ENCODE peak calls at places on chromosomes 3 and 15, in nine cellular contexts. D is GM13977, Z is pancreas, H is fibroblast of pulmonary artery, R is heart right ventricle, G is ovary, C is prostate gland, B is AG10803, X is GM20000. M is an unnamed sample.

GRCh38 chr15:27058939-27059338 is 88.0 kb downstream of the GABRG3 start:
- DNase-seq in C (no peak), Z (no peak), D (no peak), H (no peak), G (no peak), B (no peak), X (no peak), R (no peak), M (no peak)

GRCh38 chr3:108486910-108487309 is 23.5 kb downstream of the MYH15 start:
- DNase-seq in R (peak; percentile 32), X (no peak), D (no peak), Z (no peak), B (peak; percentile 22), C (no peak), G (no peak), H (peak; percentile 68), M (peak; percentile 43)

GRCh38 chr15:82132742-82133141 is 86.9 kb upstream of the MEX3B start:
- DNase-seq in H (peak; percentile 53), G (no peak), R (no peak), X (no peak), C (no peak), B (peak; percentile 91), D (no peak), Z (no peak), M (peak; percentile 50)

GRCh38 chr3:191324936-191325335 is 4.3 kb upstream of the CCDC50 start:
- DNase-seq in D (no peak), B (no peak), H (no peak), G (no peak), X (no peak), Z (no peak), R (no peak), C (no peak), M (no peak)

GRCh38 chr3:129047553-129047839 is 13.1 kb upstream of the GP9 start:
- DNase-seq in R (no peak), D (no peak), Z (no peak), G (no peak), C (no peak), H (no peak), B (no peak), X (no peak), M (no peak)

GRCh38 chr3:16048435-16049318 is 125.8 kb upstream of the GALNT15 start:
- DNase-seq in G (no peak), Z (peak; percentile 37), R (peak; percentile 68), C (peak; percentile 54), X (peak; percentile 75), B (peak; percentile 81), H (peak; percentile 87), D (peak; percentile 80), M (peak; percentile 84)

GRCh38 chr3:183635431-183636220 is at the start of gene KLHL24:
- DNase-seq in X (peak; percentile 91), R (peak; percentile 95), H (peak; percentile 94), Z (peak; percentile 93), C (peak; percentile 95), G (peak; percentile 94), D (peak; percentile 89), B (peak; percentile 89), M (peak; percentile 94)

GRCh38 chr15:100802421-100803157 is 77.0 kb upstream of the ALDH1A3 start:
- DNase-seq in G (no peak), B (no peak), Z (no peak), C (no peak), R (no peak), D (no peak), X (no peak), H (no peak), M (no peak)

GRCh38 chr15:100849021-100849831 is 30.4 kb upstream of the ALDH1A3 start:
- DNase-seq in H (peak; percentile 14), D (peak; percentile 68), R (peak; percentile 24), X (peak; percentile 66), B (peak; percentile 53), Z (peak; percentile 63), G (peak; percentile 63), C (peak; percentile 74), M (no peak)

DNA sequence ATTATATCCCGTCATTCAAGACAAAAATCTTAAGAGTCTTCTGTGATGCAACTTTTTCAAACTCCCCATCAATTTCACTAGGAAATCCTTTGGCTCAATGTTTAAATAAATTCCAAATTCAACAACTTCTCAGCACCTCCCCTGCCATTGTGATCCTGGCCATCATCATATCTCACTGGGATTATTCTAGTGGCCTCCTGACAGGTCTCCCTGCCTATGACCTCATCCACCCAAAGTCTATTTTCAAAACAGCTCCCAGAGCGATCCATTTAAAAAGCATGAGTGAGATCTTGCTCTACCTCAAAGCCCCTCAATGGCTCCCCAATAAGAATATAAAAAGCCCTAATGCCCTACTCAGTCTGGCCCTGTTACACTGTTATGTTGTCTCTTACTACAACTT is 293.2 kb downstream of the FOXP1 start:
- DNase-seq in R (no peak), H (no peak), D (no peak), Z (no peak), X (no peak), B (no peak), G (no peak), C (no peak), M (no peak)
- TF ChIP-seq CTCF in R (no peak), H (no peak), D (no peak), Z (no peak), X (no peak), B (no peak), G (no peak), C (no peak), M (no peak)

GRCh38 chr3:143961351-143961750 is 10.3 kb upstream of the DIPK2A start:
- DNase-seq in D (no peak), H (no peak), G (no peak), Z (no peak), C (no peak), X (no peak), R (no peak), B (no peak), M (no peak)

GRCh38 chr3:143956858-143957257 is 14.8 kb upstream of the DIPK2A start:
- DNase-seq in B (peak; percentile 2), H (no peak), R (no peak), D (no peak), C (no peak), X (no peak), G (no peak), Z (no peak), M (no peak)

GRCh38 chr3:143955113-143955512 is 16.5 kb upstream of the DIPK2A start:
- DNase-seq in C (no peak), G (no peak), Z (no peak), H (no peak), X (no peak), D (no peak), B (no peak), R (no peak), M (no peak)

GRCh38 chr3:143958966-143959365 is 12.7 kb upstream of the DIPK2A start:
- DNase-seq in C (no peak), Z (no peak), H (no peak), R (no peak), B (no peak), G (no peak), X (no peak), D (no peak), M (no peak)

DNA sequence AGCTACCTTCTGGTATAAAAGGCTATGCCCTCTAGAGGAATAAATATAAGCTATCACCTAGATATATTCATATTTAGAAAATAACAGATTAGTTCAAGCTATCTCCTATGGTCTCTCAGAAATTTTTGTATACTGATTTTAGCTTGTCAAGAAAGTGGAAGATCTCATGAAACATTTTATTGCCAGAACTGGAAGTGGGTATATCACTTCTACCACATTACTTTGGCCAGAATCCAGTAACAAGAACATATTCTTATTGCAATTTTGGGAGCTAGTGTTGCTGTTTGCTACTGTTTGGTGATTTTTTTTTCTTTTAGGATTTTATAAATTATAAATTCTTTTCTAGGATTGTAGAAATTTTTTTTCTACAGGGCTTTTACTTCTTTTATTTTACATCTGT is 14.2 kb upstream of the DIPK2A start:
- DNase-seq in D (no peak), H (no peak), R (no peak), Z (no peak), X (no peak), B (no peak), C (no peak), G (no peak), M (no peak)
- TF ChIP-seq CTCF in D (no peak), H (no peak), R (no peak), Z (no peak), X (no peak), B (no peak), C (no peak), G (no peak), M (no peak)

DNA sequence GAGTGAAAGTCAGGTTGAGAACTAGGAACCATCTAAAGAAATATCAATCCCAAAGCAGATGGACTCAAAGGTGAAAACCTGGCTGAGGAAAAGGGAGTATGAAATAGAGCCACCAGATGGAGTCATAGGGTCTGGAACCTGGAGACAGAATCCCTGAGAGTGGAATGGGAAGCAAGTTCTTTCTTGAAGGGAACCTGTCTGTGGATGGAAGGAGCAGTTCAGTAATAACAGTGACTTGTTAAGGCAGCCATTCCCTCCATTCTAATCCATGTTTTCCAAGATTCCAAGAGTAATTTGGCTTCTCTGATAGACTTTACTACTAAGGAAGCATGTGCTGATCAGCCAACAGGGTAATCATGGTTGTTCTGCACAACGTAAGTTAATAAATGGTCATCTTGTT is 22.5 kb upstream of the AQP9 start:
- DNase-seq in R (no peak), H (peak; percentile 45), G (no peak), Z (no peak), C (no peak), B (peak; percentile 22), D (no peak), X (no peak), M (peak; percentile 24)
- TF ChIP-seq CTCF in R (peak; percentile 40), H (peak; percentile 49), G (no peak), Z (no peak), C (peak; percentile 27), B (peak; percentile 54), D (no peak), X (no peak), M (peak; percentile 21)

GRCh38 chr3:27025718-27026117 is 343.5 kb downstream of the NEK10 start:
- DNase-seq in Z (no peak), R (no peak), C (no peak), B (no peak), H (no peak), X (no peak), D (no peak), G (no peak), M (no peak)

GRCh38 chr3:27034255-27034654 is 334.9 kb downstream of the NEK10 start:
- DNase-seq in C (no peak), D (no peak), R (no peak), X (no peak), Z (no peak), H (no peak), B (no peak), G (no peak), M (no peak)

GRCh38 chr3:27031476-27031875 is 337.7 kb downstream of the NEK10 start:
- DNase-seq in D (no peak), Z (no peak), B (no peak), X (no peak), G (no peak), C (no peak), H (no peak), R (no peak), M (no peak)
- TF ChIP-seq CTCF in D (no peak), Z (no peak), B (no peak), X (no peak), G (no peak), C (no peak), H (no peak), R (no peak), M (no peak)

GRCh38 chr15:40743921-40744809 is 10.9 kb downstream of the RMDN3 start:
- DNase-seq in G (no peak), H (peak; percentile 80), D (no peak), Z (no peak), R (no peak), C (no peak), B (peak; percentile 84), X (no peak), M (peak; percentile 88)
- TF ChIP-seq CTCF in G (no peak), H (peak; percentile 35), D (no peak), Z (no peak), R (no peak), C (no peak), B (peak; percentile 33), X (no peak), M (no peak)

M was measured in MCF 10A.